ENCODE peak calls at places on chromosomes 6 and 20, in five cellular contexts. One of them, this sample, is unnamed.

GRCh38 chr6:158161566-158162254 is 6.4 kb downstream of the SERAC1 start:
- DNase-seq in cardiac fibroblast: no peak
- DNase-seq in astrocyte of the cerebellum: no peak
- DNase-seq in fibroblast of lung: no peak
- DNase-seq in fibroblast of the aortic adventitia: no peak
- DNase-seq in this sample: no peak

GRCh38 chr6:32933661-32934085 is 7.2 kb downstream of the HLA-DMB start:
- DNase-seq in cardiac fibroblast: peak
- DNase-seq in astrocyte of the cerebellum: peak
- DNase-seq in fibroblast of lung: peak
- DNase-seq in fibroblast of the aortic adventitia: peak
- DNase-seq in this sample: peak

GRCh38 chr20:58558483-58559367 is 43.5 kb upstream of the APCDD1L start:
- DNase-seq in cardiac fibroblast: no peak
- DNase-seq in astrocyte of the cerebellum: no peak
- DNase-seq in fibroblast of lung: no peak
- DNase-seq in fibroblast of the aortic adventitia: no peak
- DNase-seq in this sample: no peak

GRCh38 chr20:2762578-2763131 is 37.8 kb downstream of the CPXM1 start:
- DNase-seq in cardiac fibroblast: no peak
- DNase-seq in astrocyte of the cerebellum: no peak
- DNase-seq in fibroblast of lung: no peak
- DNase-seq in fibroblast of the aortic adventitia: no peak
- DNase-seq in this sample: no peak

GRCh38 chr6:169923468-169924464 is 172.3 kb downstream of the ERMARD start:
- DNase-seq in cardiac fibroblast: no peak
- DNase-seq in astrocyte of the cerebellum: no peak
- DNase-seq in fibroblast of lung: no peak
- DNase-seq in fibroblast of the aortic adventitia: no peak
- DNase-seq in this sample: no peak

GRCh38 chr6:3745566-3746118 is 5.9 kb downstream of the PXDC1 start:
- DNase-seq in cardiac fibroblast: no peak
- DNase-seq in astrocyte of the cerebellum: no peak
- DNase-seq in fibroblast of lung: no peak
- DNase-seq in fibroblast of the aortic adventitia: no peak
- DNase-seq in this sample: no peak

GRCh38 chr6:85484941-85485340 is 35.1 kb downstream of the NT5E start:
- DNase-seq in cardiac fibroblast: no peak
- DNase-seq in astrocyte of the cerebellum: no peak
- DNase-seq in fibroblast of lung: peak
- DNase-seq in fibroblast of the aortic adventitia: peak
- DNase-seq in this sample: no peak

GRCh38 chr6:125904871-125905270 is 51.7 kb upstream of the HINT3 start:
- DNase-seq in cardiac fibroblast: peak
- DNase-seq in astrocyte of the cerebellum: peak
- DNase-seq in fibroblast of lung: no peak
- DNase-seq in fibroblast of the aortic adventitia: peak
- DNase-seq in this sample: no peak

GRCh38 chr6:7243188-7243942 is 69.6 kb downstream of the SSR1 start:
- DNase-seq in cardiac fibroblast: peak
- DNase-seq in astrocyte of the cerebellum: peak
- DNase-seq in fibroblast of lung: peak
- DNase-seq in fibroblast of the aortic adventitia: peak
- DNase-seq in this sample: peak

GRCh38 chr6:135876048-135876447 is 24.5 kb downstream of the PDE7B start:
- DNase-seq in cardiac fibroblast: no peak
- DNase-seq in astrocyte of the cerebellum: no peak
- DNase-seq in fibroblast of lung: no peak
- DNase-seq in fibroblast of the aortic adventitia: no peak
- DNase-seq in this sample: no peak
- TF ChIP-seq CTCF in cardiac fibroblast: no peak
- TF ChIP-seq CTCF in astrocyte of the cerebellum: no peak
- TF ChIP-seq CTCF in fibroblast of lung: no peak
- TF ChIP-seq CTCF in fibroblast of the aortic adventitia: no peak
- TF ChIP-seq CTCF in this sample: no peak

DNA sequence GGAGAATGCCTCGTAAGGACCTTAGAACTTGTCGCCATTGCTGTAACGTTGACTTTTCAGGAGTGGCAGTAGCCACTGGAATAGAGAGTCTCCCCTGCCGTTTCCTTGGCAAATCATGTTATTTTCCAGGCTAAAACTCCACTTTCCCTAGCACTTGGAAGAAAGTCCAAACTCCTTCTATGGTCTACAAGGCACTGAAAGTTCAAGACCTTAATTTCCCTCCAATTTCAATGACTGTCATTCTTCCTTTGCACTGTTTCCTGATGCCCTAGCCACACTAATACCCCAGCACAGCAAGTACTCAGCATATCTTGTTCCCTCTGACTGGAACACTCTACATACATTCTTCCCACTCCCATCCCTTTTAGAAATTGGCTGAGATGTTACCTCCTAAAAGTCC is 1.8 kb upstream of the TBPL1 start:
- DNase-seq in cardiac fibroblast: no peak
- DNase-seq in astrocyte of the cerebellum: no peak
- DNase-seq in fibroblast of lung: no peak
- DNase-seq in fibroblast of the aortic adventitia: no peak
- DNase-seq in this sample: no peak
- H3K4me3 ChIP-seq in cardiac fibroblast: peak
- H3K4me3 ChIP-seq in astrocyte of the cerebellum: peak
- H3K4me3 ChIP-seq in fibroblast of lung: peak
- H3K4me3 ChIP-seq in fibroblast of the aortic adventitia: peak
- H3K4me3 ChIP-seq in this sample: peak

DNA sequence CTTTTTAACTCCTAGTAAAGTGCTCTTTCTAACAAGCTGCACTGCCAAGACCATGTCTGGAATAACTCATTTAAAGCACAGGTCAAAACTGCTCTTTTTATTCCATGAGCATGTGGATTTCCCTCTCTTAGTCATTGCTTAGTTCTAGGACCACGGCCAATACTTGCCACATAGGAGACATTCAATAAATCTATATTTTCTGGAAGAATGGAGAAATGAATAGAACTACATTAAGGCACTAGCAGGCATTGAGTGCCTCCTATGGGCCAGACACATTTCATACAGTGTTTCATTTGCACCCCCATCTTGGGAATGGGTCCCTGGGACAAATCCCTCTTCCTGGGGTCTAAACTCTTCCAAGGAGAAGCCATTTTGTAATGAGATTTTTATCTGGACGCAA is 552.8 kb upstream of the CITED2 start:
- DNase-seq in cardiac fibroblast: peak
- DNase-seq in astrocyte of the cerebellum: peak
- DNase-seq in fibroblast of lung: peak
- DNase-seq in fibroblast of the aortic adventitia: peak
- DNase-seq in this sample: peak
- TF ChIP-seq CTCF in cardiac fibroblast: peak
- TF ChIP-seq CTCF in astrocyte of the cerebellum: peak
- TF ChIP-seq CTCF in fibroblast of lung: peak
- TF ChIP-seq CTCF in fibroblast of the aortic adventitia: peak
- TF ChIP-seq CTCF in this sample: peak

GRCh38 chr20:20371681-20372080 is 3.8 kb downstream of the INSM1 start:
- DNase-seq in cardiac fibroblast: no peak
- DNase-seq in astrocyte of the cerebellum: no peak
- DNase-seq in fibroblast of lung: no peak
- DNase-seq in fibroblast of the aortic adventitia: no peak
- DNase-seq in this sample: no peak

GRCh38 chr20:20370087-20370575 is 2.2 kb downstream of the INSM1 start:
- DNase-seq in cardiac fibroblast: no peak
- DNase-seq in astrocyte of the cerebellum: no peak
- DNase-seq in fibroblast of lung: no peak
- DNase-seq in fibroblast of the aortic adventitia: no peak
- DNase-seq in this sample: no peak

GRCh38 chr20:20371133-20371532 is 3.2 kb downstream of the INSM1 start:
- DNase-seq in cardiac fibroblast: no peak
- DNase-seq in astrocyte of the cerebellum: no peak
- DNase-seq in fibroblast of lung: no peak
- DNase-seq in fibroblast of the aortic adventitia: no peak
- DNase-seq in this sample: no peak

GRCh38 chr20:20375862-20376261 is 8.0 kb downstream of the INSM1 start:
- DNase-seq in cardiac fibroblast: no peak
- DNase-seq in astrocyte of the cerebellum: no peak
- DNase-seq in fibroblast of lung: no peak
- DNase-seq in fibroblast of the aortic adventitia: no peak
- DNase-seq in this sample: no peak

GRCh38 chr20:20373046-20373706 is 5.3 kb downstream of the INSM1 start:
- DNase-seq in cardiac fibroblast: peak
- DNase-seq in astrocyte of the cerebellum: no peak
- DNase-seq in fibroblast of lung: peak
- DNase-seq in fibroblast of the aortic adventitia: peak
- DNase-seq in this sample: peak
- H3K4me3 ChIP-seq in cardiac fibroblast: no peak
- H3K4me3 ChIP-seq in astrocyte of the cerebellum: no peak
- H3K4me3 ChIP-seq in fibroblast of lung: no peak
- H3K4me3 ChIP-seq in fibroblast of the aortic adventitia: no peak
- H3K4me3 ChIP-seq in this sample: no peak

DNA sequence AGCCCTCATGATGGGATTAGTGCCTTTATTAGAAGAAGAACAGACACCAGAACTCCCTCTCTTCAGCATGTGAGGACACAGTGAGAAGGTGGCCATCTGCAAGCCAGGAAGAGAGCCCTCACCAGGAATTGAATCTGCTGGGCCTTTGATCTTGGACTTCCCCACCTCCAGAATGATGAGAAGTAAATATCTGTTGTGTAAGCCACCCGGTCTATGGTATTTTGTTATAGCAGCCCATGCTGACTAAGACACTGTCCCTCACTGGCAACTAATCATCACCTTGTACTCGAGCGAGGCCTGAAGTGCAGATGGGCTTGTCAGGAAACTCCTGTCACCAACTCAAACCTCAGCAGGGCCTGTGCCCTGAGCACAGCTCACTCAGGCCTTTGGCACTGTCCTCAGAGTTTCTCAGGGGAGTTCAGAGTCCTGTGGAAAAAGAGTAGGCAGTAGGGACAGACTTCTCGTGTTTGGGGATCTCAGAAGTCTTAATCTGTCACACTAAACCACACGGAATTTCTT is 62.0 kb downstream of the UST start:
- DNase-seq in cardiac fibroblast: no peak
- DNase-seq in astrocyte of the cerebellum: no peak
- DNase-seq in fibroblast of lung: no peak
- DNase-seq in fibroblast of the aortic adventitia: no peak
- DNase-seq in this sample: no peak
- TF ChIP-seq CTCF in cardiac fibroblast: no peak
- TF ChIP-seq CTCF in astrocyte of the cerebellum: no peak
- TF ChIP-seq CTCF in fibroblast of lung: no peak
- TF ChIP-seq CTCF in fibroblast of the aortic adventitia: no peak
- TF ChIP-seq CTCF in this sample: no peak

This sample was measured in fibroblast of pulmonary artery.